ENCODE peak calls at places on chromosome 2, in seven cellular contexts. One of them, this sample, is unnamed.

GRCh38 chr2:11365096-11365856 is 20.8 kb upstream of the ROCK2 start:
- DNase-seq in vagina: no peak
- DNase-seq in choroid plexus epithelial cell: no peak
- DNase-seq in DND-41: no peak
- DNase-seq in lower lobe of right lung: no peak
- DNase-seq in uterus: no peak
- DNase-seq in WERI-Rb-1: peak
- DNase-seq in this sample: no peak

GRCh38 chr2:237922641-237923361 is 44.0 kb upstream of the UBE2F start:
- DNase-seq in vagina: no peak
- DNase-seq in choroid plexus epithelial cell: no peak
- DNase-seq in DND-41: no peak
- DNase-seq in lower lobe of right lung: no peak
- DNase-seq in uterus: peak
- DNase-seq in WERI-Rb-1: no peak
- DNase-seq in this sample: no peak

GRCh38 chr2:46116616-46117015 is 180.6 kb upstream of the EPAS1 start:
- DNase-seq in vagina: no peak
- DNase-seq in choroid plexus epithelial cell: peak
- DNase-seq in DND-41: no peak
- DNase-seq in lower lobe of right lung: no peak
- DNase-seq in uterus: no peak
- DNase-seq in WERI-Rb-1: no peak
- DNase-seq in this sample: no peak

GRCh38 chr2:226446406-226447001 is 353.1 kb downstream of the IRS1 start:
- DNase-seq in vagina: no peak
- DNase-seq in choroid plexus epithelial cell: peak
- DNase-seq in DND-41: no peak
- DNase-seq in lower lobe of right lung: no peak
- DNase-seq in uterus: no peak
- DNase-seq in WERI-Rb-1: no peak
- DNase-seq in this sample: no peak

GRCh38 chr2:36416370-36417165 is 61.0 kb downstream of the CRIM1 start:
- DNase-seq in vagina: no peak
- DNase-seq in choroid plexus epithelial cell: no peak
- DNase-seq in DND-41: no peak
- DNase-seq in lower lobe of right lung: no peak
- DNase-seq in uterus: no peak
- DNase-seq in WERI-Rb-1: no peak
- DNase-seq in this sample: no peak

GRCh38 chr2:68770271-68771111 is 35.9 kb downstream of the ARHGAP25 start:
- DNase-seq in vagina: no peak
- DNase-seq in choroid plexus epithelial cell: no peak
- DNase-seq in DND-41: no peak
- DNase-seq in lower lobe of right lung: no peak
- DNase-seq in uterus: no peak
- DNase-seq in WERI-Rb-1: no peak
- DNase-seq in this sample: no peak

GRCh38 chr2:141055526-141055925 is 1075.3 kb downstream of the LRP1B start:
- DNase-seq in vagina: no peak
- DNase-seq in choroid plexus epithelial cell: peak
- DNase-seq in DND-41: no peak
- DNase-seq in lower lobe of right lung: no peak
- DNase-seq in uterus: no peak
- DNase-seq in WERI-Rb-1: no peak
- DNase-seq in this sample: no peak

GRCh38 chr2:10233131-10234012 is 69.3 kb upstream of the HPCAL1 start:
- DNase-seq in vagina: no peak
- DNase-seq in choroid plexus epithelial cell: no peak
- DNase-seq in DND-41: no peak
- DNase-seq in lower lobe of right lung: peak
- DNase-seq in uterus: no peak
- DNase-seq in WERI-Rb-1: no peak
- DNase-seq in this sample: no peak

GRCh38 chr2:138395565-138396306 is 105.8 kb upstream of the SPOPL start:
- DNase-seq in vagina: no peak
- DNase-seq in choroid plexus epithelial cell: peak
- DNase-seq in DND-41: no peak
- DNase-seq in lower lobe of right lung: no peak
- DNase-seq in uterus: no peak
- DNase-seq in WERI-Rb-1: no peak
- DNase-seq in this sample: no peak

GRCh38 chr2:107255744-107256143 is 369.8 kb upstream of the ST6GAL2 start:
- DNase-seq in vagina: no peak
- DNase-seq in choroid plexus epithelial cell: no peak
- DNase-seq in DND-41: no peak
- DNase-seq in lower lobe of right lung: no peak
- DNase-seq in uterus: no peak
- DNase-seq in WERI-Rb-1: no peak
- DNase-seq in this sample: no peak

GRCh38 chr2:112181571-112182290 is 43.5 kb downstream of the FBLN7 start:
- DNase-seq in vagina: peak
- DNase-seq in choroid plexus epithelial cell: no peak
- DNase-seq in DND-41: no peak
- DNase-seq in lower lobe of right lung: no peak
- DNase-seq in uterus: no peak
- DNase-seq in WERI-Rb-1: no peak
- DNase-seq in this sample: no peak

GRCh38 chr2:237763812-237764211 is 34.8 kb upstream of the RBM44 start:
- DNase-seq in vagina: no peak
- DNase-seq in choroid plexus epithelial cell: no peak
- DNase-seq in DND-41: no peak
- DNase-seq in lower lobe of right lung: no peak
- DNase-seq in uterus: no peak
- DNase-seq in WERI-Rb-1: no peak
- DNase-seq in this sample: no peak

GRCh38 chr2:147214900-147215299 is 629.9 kb upstream of the ACVR2A start:
- DNase-seq in vagina: no peak
- DNase-seq in choroid plexus epithelial cell: peak
- DNase-seq in DND-41: no peak
- DNase-seq in lower lobe of right lung: no peak
- DNase-seq in uterus: no peak
- DNase-seq in WERI-Rb-1: peak
- DNase-seq in this sample: no peak

GRCh38 chr2:64451051-64451450 is 2.9 kb upstream of the LGALSL start:
- DNase-seq in vagina: no peak
- DNase-seq in choroid plexus epithelial cell: no peak
- DNase-seq in DND-41: no peak
- DNase-seq in lower lobe of right lung: no peak
- DNase-seq in uterus: no peak
- DNase-seq in WERI-Rb-1: no peak
- DNase-seq in this sample: no peak
- H3K4me3 ChIP-seq in vagina: no peak
- H3K4me3 ChIP-seq in choroid plexus epithelial cell: no peak
- H3K4me3 ChIP-seq in DND-41: no peak
- H3K4me3 ChIP-seq in lower lobe of right lung: no peak
- H3K4me3 ChIP-seq in uterus: no peak
- H3K4me3 ChIP-seq in WERI-Rb-1: no peak
- H3K4me3 ChIP-seq in this sample: no peak

DNA sequence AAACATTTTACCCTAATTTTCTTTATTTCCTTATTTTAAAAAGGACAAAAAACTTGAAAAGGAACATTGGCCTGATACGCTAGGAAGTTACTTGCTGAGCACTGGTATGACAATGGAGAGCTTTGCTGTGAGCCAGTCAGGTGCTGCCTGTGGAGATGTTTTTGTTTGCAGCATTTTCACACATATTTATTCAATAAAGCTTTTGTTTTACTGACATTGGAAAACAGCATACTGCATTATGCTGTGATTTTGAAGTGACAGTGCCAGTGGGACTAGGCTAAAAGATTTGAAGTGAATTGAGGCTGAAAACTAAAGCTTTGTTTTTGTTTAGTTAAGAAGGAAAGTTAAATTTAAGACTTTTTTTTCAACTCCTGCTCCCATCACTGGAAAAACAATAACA is 470.7 kb upstream of the ZEB2 start:
- DNase-seq in vagina: no peak
- DNase-seq in choroid plexus epithelial cell: no peak
- DNase-seq in DND-41: no peak
- DNase-seq in lower lobe of right lung: no peak
- DNase-seq in uterus: no peak
- DNase-seq in WERI-Rb-1: no peak
- DNase-seq in this sample: no peak
- H3K4me3 ChIP-seq in vagina: no peak
- H3K4me3 ChIP-seq in choroid plexus epithelial cell: no peak
- H3K4me3 ChIP-seq in DND-41: no peak
- H3K4me3 ChIP-seq in lower lobe of right lung: no peak
- H3K4me3 ChIP-seq in uterus: no peak
- H3K4me3 ChIP-seq in WERI-Rb-1: no peak
- H3K4me3 ChIP-seq in this sample: no peak

DNA sequence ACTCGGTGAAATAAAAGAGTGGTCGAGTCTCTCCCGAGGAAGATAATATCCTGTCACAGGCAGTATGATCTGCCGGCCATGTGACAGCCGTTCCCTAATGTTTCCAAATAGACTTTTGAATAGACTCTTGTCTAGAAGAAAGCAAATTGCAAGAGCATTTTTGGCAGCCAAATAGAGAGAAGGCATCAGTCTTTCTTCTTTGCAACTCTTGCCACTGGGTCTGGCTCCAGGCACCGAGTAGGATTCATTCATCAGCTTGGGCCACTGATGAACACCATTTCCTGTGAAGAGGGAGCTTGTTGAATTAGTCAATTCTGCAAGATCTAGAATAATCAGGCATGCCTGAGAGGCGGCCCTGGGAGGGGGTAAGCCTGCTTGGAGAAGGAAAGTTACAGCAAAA is 165.6 kb downstream of the KLHL29 start:
- DNase-seq in vagina: no peak
- DNase-seq in choroid plexus epithelial cell: no peak
- DNase-seq in DND-41: no peak
- DNase-seq in lower lobe of right lung: no peak
- DNase-seq in uterus: no peak
- DNase-seq in WERI-Rb-1: no peak
- DNase-seq in this sample: no peak
- H3K4me3 ChIP-seq in vagina: no peak
- H3K4me3 ChIP-seq in choroid plexus epithelial cell: no peak
- H3K4me3 ChIP-seq in DND-41: no peak
- H3K4me3 ChIP-seq in lower lobe of right lung: no peak
- H3K4me3 ChIP-seq in uterus: no peak
- H3K4me3 ChIP-seq in WERI-Rb-1: no peak
- H3K4me3 ChIP-seq in this sample: no peak

GRCh38 chr2:28593356-28593755 is 97.5 kb downstream of the PLB1 start:
- DNase-seq in vagina: no peak
- DNase-seq in choroid plexus epithelial cell: no peak
- DNase-seq in DND-41: no peak
- DNase-seq in lower lobe of right lung: no peak
- DNase-seq in uterus: no peak
- DNase-seq in WERI-Rb-1: no peak
- DNase-seq in this sample: no peak

GRCh38 chr2:28592481-28592880 is 96.6 kb downstream of the PLB1 start:
- DNase-seq in vagina: no peak
- DNase-seq in choroid plexus epithelial cell: no peak
- DNase-seq in DND-41: no peak
- DNase-seq in lower lobe of right lung: no peak
- DNase-seq in uterus: no peak
- DNase-seq in WERI-Rb-1: no peak
- DNase-seq in this sample: no peak

GRCh38 chr2:28594369-28595108 is 98.7 kb downstream of the PLB1 start:
- DNase-seq in vagina: no peak
- DNase-seq in choroid plexus epithelial cell: peak
- DNase-seq in DND-41: peak
- DNase-seq in lower lobe of right lung: peak
- DNase-seq in uterus: peak
- DNase-seq in WERI-Rb-1: peak
- DNase-seq in this sample: peak

GRCh38 chr2:28595323-28595722 is 99.5 kb downstream of the PLB1 start:
- DNase-seq in vagina: no peak
- DNase-seq in choroid plexus epithelial cell: no peak
- DNase-seq in DND-41: no peak
- DNase-seq in lower lobe of right lung: no peak
- DNase-seq in uterus: no peak
- DNase-seq in WERI-Rb-1: no peak
- DNase-seq in this sample: no peak

GRCh38 chr2:28594029-28594368 is 98.1 kb downstream of the PLB1 start:
- DNase-seq in vagina: no peak
- DNase-seq in choroid plexus epithelial cell: no peak
- DNase-seq in DND-41: no peak
- DNase-seq in lower lobe of right lung: no peak
- DNase-seq in uterus: no peak
- DNase-seq in WERI-Rb-1: no peak
- DNase-seq in this sample: no peak
- H3K4me3 ChIP-seq in vagina: no peak
- H3K4me3 ChIP-seq in choroid plexus epithelial cell: no peak
- H3K4me3 ChIP-seq in DND-41: no peak
- H3K4me3 ChIP-seq in lower lobe of right lung: no peak
- H3K4me3 ChIP-seq in uterus: no peak
- H3K4me3 ChIP-seq in WERI-Rb-1: no peak
- H3K4me3 ChIP-seq in this sample: no peak

GRCh38 chr2:28868611-28869010 is 1.5 kb downstream of the TRMT61B start:
- DNase-seq in vagina: no peak
- DNase-seq in choroid plexus epithelial cell: no peak
- DNase-seq in DND-41: no peak
- DNase-seq in lower lobe of right lung: no peak
- DNase-seq in uterus: no peak
- DNase-seq in WERI-Rb-1: peak
- DNase-seq in this sample: no peak
- H3K4me3 ChIP-seq in vagina: no peak
- H3K4me3 ChIP-seq in choroid plexus epithelial cell: peak
- H3K4me3 ChIP-seq in DND-41: peak
- H3K4me3 ChIP-seq in lower lobe of right lung: peak
- H3K4me3 ChIP-seq in uterus: peak
- H3K4me3 ChIP-seq in WERI-Rb-1: peak
- H3K4me3 ChIP-seq in this sample: peak

DNA sequence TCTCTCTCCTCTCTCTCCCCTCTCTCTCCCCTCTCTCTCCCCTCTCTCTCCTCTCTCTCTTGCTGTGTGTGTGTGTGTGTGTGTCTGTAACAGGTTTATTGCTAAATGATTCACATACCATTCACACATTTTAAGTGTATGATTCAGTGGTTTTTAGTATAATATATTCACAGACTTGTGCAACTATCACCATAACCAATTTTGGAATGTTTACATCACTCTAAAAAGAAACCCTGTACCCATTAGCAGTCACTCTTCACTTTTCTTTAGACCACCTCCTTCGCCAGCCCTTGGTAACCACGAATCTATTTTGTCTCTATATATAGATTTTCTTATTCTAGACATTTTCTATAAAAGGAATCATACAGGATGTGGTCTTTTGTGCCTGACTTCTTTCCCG is 11.4 kb downstream of the THNSL2 start:
- DNase-seq in vagina: no peak
- DNase-seq in choroid plexus epithelial cell: peak
- DNase-seq in DND-41: no peak
- DNase-seq in lower lobe of right lung: no peak
- DNase-seq in uterus: no peak
- DNase-seq in WERI-Rb-1: no peak
- DNase-seq in this sample: peak
- H3K4me3 ChIP-seq in vagina: no peak
- H3K4me3 ChIP-seq in choroid plexus epithelial cell: no peak
- H3K4me3 ChIP-seq in DND-41: no peak
- H3K4me3 ChIP-seq in lower lobe of right lung: no peak
- H3K4me3 ChIP-seq in uterus: no peak
- H3K4me3 ChIP-seq in WERI-Rb-1: no peak
- H3K4me3 ChIP-seq in this sample: no peak

GRCh38 chr2:208294482-208295024 is 28.5 kb downstream of the PIKFYVE start:
- DNase-seq in vagina: no peak
- DNase-seq in choroid plexus epithelial cell: no peak
- DNase-seq in DND-41: no peak
- DNase-seq in lower lobe of right lung: no peak
- DNase-seq in uterus: no peak
- DNase-seq in WERI-Rb-1: no peak
- DNase-seq in this sample: no peak
- H3K4me3 ChIP-seq in vagina: no peak
- H3K4me3 ChIP-seq in choroid plexus epithelial cell: no peak
- H3K4me3 ChIP-seq in DND-41: no peak
- H3K4me3 ChIP-seq in lower lobe of right lung: no peak
- H3K4me3 ChIP-seq in uterus: no peak
- H3K4me3 ChIP-seq in WERI-Rb-1: no peak
- H3K4me3 ChIP-seq in this sample: no peak